ENCODE peak calls at places on chromosomes 12 and 14, in eight cellular contexts. T is left ventricle myocardium inferior, W is stomach, C is PC-3, K is GM10248, H is NCI-H1105, R is GM13976, Q is hepatic stellate cell. F is an unnamed sample.

GRCh38 chr12:53122961-53123468 is 19.7 kb downstream of the SOAT2 start:
- DNase-seq in W (no peak), H (no peak), Q (no peak), R (peak; percentile 13), T (no peak), K (peak; percentile 3), C (no peak), F (peak; percentile 45)

GRCh38 chr12:88870000-88870737 is 289.9 kb upstream of the KITLG start:
- DNase-seq in Q (no peak), T (no peak), H (no peak), W (no peak), C (no peak), K (no peak), R (no peak), F (no peak)

GRCh38 chr14:50964683-50965390 is 20.6 kb upstream of the PYGL start:
- DNase-seq in W (peak; percentile 54), T (no peak), Q (peak; percentile 80), K (no peak), C (peak; percentile 97), R (no peak), H (no peak), F (peak; percentile 58)

GRCh38 chr12:55720894-55721444 is 776 bp downstream of the RDH5 start:
- DNase-seq in C (peak; percentile 98), H (no peak), K (no peak), T (peak; percentile 56), Q (peak; percentile 84), R (no peak), W (peak; percentile 85), F (no peak)

GRCh38 chr12:131617596-131618302 is 93.1 kb upstream of the SFSWAP start:
- DNase-seq in H (no peak), R (no peak), T (no peak), C (no peak), W (no peak), Q (no peak), K (no peak), F (no peak)

GRCh38 chr12:45729233-45730115 is at the start of gene ARID2:
- DNase-seq in H (peak; percentile 77), K (peak; percentile 59), R (peak; percentile 70), W (peak; percentile 67), C (peak; percentile 54), T (peak; percentile 73), Q (peak; percentile 34), F (peak; percentile 18)

GRCh38 chr12:132236129-132236929 is 92.1 kb downstream of the NOC4L start:
- DNase-seq in C (no peak), T (no peak), W (no peak), R (no peak), H (no peak), K (no peak), Q (no peak), F (no peak)

GRCh38 chr14:81341405-81342180 is 58.5 kb downstream of the STON2 start:
- DNase-seq in C (no peak), R (no peak), Q (no peak), W (no peak), T (no peak), H (no peak), K (no peak), F (no peak)

GRCh38 chr12:54612216-54612750 is 22.4 kb downstream of the LACRT start:
- DNase-seq in R (no peak), W (no peak), H (no peak), K (no peak), C (no peak), Q (no peak), T (no peak), F (no peak)

GRCh38 chr14:54003064-54003463 is 46.4 kb upstream of the BMP4 start:
- DNase-seq in T (no peak), R (no peak), Q (no peak), H (no peak), W (no peak), K (no peak), C (peak; percentile 13), F (no peak)

GRCh38 chr14:58628381-58628780 is 9.4 kb upstream of the DACT1 start:
- DNase-seq in R (no peak), C (no peak), Q (no peak), W (no peak), H (no peak), T (no peak), K (no peak), F (no peak)

GRCh38 chr14:106530031-106530422 is 1003.6 kb downstream of the TMEM121 start:
- DNase-seq in T (no peak), H (no peak), R (no peak), Q (no peak), W (no peak), C (no peak), K (no peak), F (no peak)

GRCh38 chr14:101956179-101956885 is 8.0 kb upstream of the DYNC1H1 start:
- DNase-seq in K (no peak), T (no peak), Q (no peak), C (no peak), W (no peak), R (no peak), H (no peak), F (no peak)

GRCh38 chr12:53254816-53255545 is 13.1 kb upstream of the ESPL1 start:
- DNase-seq in T (no peak), H (no peak), C (no peak), R (no peak), W (no peak), Q (no peak), K (no peak), F (no peak)

GRCh38 chr12:85733984-85734383 is 102.2 kb downstream of the RASSF9 start:
- DNase-seq in K (no peak), Q (no peak), W (no peak), T (no peak), H (no peak), R (no peak), C (no peak), F (no peak)

GRCh38 chr14:49940805-49941421 is 48.0 kb downstream of the ARF6 start:
- DNase-seq in R (no peak), Q (no peak), C (peak; percentile 36), H (no peak), W (no peak), K (no peak), T (no peak), F (no peak)